ENCODE peak calls at places on chromosome 3, in nine cellular contexts. Y is colonic mucosa, F is mucosa of descending colon, V is right cardiac atrium, Z is GM12865, T is ovary, D is HCT116, B is astrocyte, A is breast epithelium. M is an unnamed sample.

GRCh38 chr3:100103558-100104441 is 10.5 kb downstream of the FILIP1L start:
- DNase-seq in Y (no peak), F (no peak), V (no peak), Z (peak; percentile 91), T (no peak), D (no peak), B (peak; percentile 87), A (no peak), M (no peak)

GRCh38 chr3:55704521-55704920 is 217.4 kb upstream of the WNT5A start:
- DNase-seq in Y (no peak), F (no peak), V (no peak), Z (no peak), T (no peak), D (no peak), B (peak; percentile 68), A (no peak), M (no peak)

GRCh38 chr3:99498544-99499234 is 139.7 kb upstream of the COL8A1 start:
- DNase-seq in Y (no peak), F (no peak), V (no peak), Z (no peak), T (peak; percentile 42), D (no peak), B (no peak), A (no peak), M (no peak)

GRCh38 chr3:187777331-187778046 is 32.2 kb upstream of the BCL6 start:
- DNase-seq in Y (no peak), F (no peak), V (no peak), Z (peak; percentile 62), T (no peak), D (no peak), B (peak; percentile 8), A (no peak), M (no peak)

GRCh38 chr3:69762790-69763229 is 23.5 kb downstream of the MITF start:
- DNase-seq in Y (no peak), F (no peak), V (no peak), Z (no peak), T (no peak), D (no peak), B (no peak), A (no peak), M (no peak)

GRCh38 chr3:10553586-10554235 is 48.3 kb upstream of the ATP2B2 start:
- DNase-seq in Y (no peak), F (no peak), V (peak; percentile 23), Z (no peak), T (no peak), D (no peak), B (no peak), A (no peak), M (peak; percentile 21)

GRCh38 chr3:49470714-49471420 is 800 bp downstream of the DAG1 start:
- DNase-seq in Y (no peak), F (no peak), V (peak; percentile 2), Z (no peak), T (no peak), D (no peak), B (no peak), A (no peak), M (no peak)

GRCh38 chr3:63964287-63965073 is 52.3 kb upstream of the SCAANT1 start:
- DNase-seq in Y (peak; percentile 30), F (no peak), V (no peak), Z (peak; percentile 34), T (no peak), D (no peak), B (no peak), A (no peak), M (no peak)

DNA sequence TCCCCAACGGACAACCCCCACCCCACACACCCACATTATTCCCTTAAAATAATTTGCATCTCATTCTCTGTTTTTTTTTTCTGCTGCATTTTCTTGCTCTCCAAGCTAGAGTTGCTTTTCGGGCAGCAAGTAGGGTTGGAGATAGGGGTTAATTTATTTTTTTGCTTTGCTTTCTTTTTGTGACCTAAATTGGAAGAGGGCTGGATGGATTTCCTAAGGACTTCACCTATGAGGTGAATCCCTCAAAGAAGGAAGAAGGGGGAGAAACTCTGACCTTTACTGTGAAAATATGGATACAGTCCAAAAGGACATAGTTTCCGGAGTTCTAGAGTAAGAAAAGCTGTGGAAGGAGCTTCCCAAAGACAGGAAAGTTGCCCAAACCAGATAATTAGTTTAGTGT is 6.7 kb downstream of the SOX2 start:
- DNase-seq in Y (no peak), F (no peak), V (no peak), Z (no peak), T (no peak), D (no peak), B (peak; percentile 22), A (no peak), M (no peak)
- H3K4me3 ChIP-seq in Y (no peak overlapping the region), F (no peak overlapping the region), V (no peak overlapping the region), Z (no peak overlapping the region), T (no peak overlapping the region), D (no peak overlapping the region), B (no peak overlapping the region), A (no peak overlapping the region), M (peak overlapping the region; percentile 67)

GRCh38 chr3:24963762-24964625 is 464.1 kb upstream of the RARB start:
- DNase-seq in Y (no peak), F (no peak), V (no peak), Z (peak; percentile 13), T (no peak), D (peak; percentile 2), B (peak; percentile 18), A (no peak), M (no peak)

GRCh38 chr3:24968076-24968475 is 460.0 kb upstream of the RARB start:
- DNase-seq in Y (no peak), F (no peak), V (no peak), Z (no peak), T (no peak), D (no peak), B (no peak), A (no peak), M (no peak)

DNA sequence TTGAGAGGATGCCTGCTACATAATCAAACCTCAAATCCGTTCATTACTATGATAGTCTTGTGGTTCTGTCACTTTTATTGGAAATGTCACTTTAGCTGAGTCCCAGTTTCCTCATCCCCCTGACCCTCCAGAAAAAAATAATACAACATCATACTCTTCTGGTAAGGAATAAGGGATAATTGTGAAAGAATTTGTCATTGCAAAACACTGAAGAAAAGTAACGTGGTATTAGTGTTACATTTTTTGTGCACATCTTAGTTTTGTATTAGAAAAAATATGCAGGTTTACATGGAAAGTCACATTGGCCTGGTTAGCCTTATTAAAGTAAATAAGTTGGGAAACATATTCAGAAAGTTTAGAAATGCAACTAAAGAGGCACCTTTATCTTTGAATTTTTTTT is 462.4 kb upstream of the RARB start:
- DNase-seq in Y (no peak), F (no peak), V (no peak), Z (no peak), T (no peak), D (no peak), B (no peak), A (no peak), M (no peak)
- H3K4me3 ChIP-seq in Y (no peak overlapping the region), F (no peak overlapping the region), V (no peak overlapping the region), Z (no peak overlapping the region), T (no peak overlapping the region), D (no peak overlapping the region), B (no peak overlapping the region), A (no peak overlapping the region), M (no peak overlapping the region)

GRCh38 chr3:178083906-178084823 is 452.1 kb upstream of the KCNMB2 start:
- DNase-seq in Y (no peak), F (no peak), V (no peak), Z (no peak), T (no peak), D (peak; percentile 8), B (no peak), A (no peak), M (no peak)

GRCh38 chr3:178085817-178086123 is 450.5 kb upstream of the KCNMB2 start:
- DNase-seq in Y (no peak), F (no peak), V (no peak), Z (no peak), T (no peak), D (no peak), B (no peak), A (no peak), M (no peak)

GRCh38 chr3:178086419-178086818 is 449.8 kb upstream of the KCNMB2 start:
- DNase-seq in Y (no peak), F (no peak), V (no peak), Z (no peak), T (no peak), D (no peak), B (no peak), A (no peak), M (no peak)

GRCh38 chr3:178087376-178087775 is 448.9 kb upstream of the KCNMB2 start:
- DNase-seq in Y (no peak), F (no peak), V (no peak), Z (no peak), T (no peak), D (no peak), B (no peak), A (no peak), M (no peak)

DNA sequence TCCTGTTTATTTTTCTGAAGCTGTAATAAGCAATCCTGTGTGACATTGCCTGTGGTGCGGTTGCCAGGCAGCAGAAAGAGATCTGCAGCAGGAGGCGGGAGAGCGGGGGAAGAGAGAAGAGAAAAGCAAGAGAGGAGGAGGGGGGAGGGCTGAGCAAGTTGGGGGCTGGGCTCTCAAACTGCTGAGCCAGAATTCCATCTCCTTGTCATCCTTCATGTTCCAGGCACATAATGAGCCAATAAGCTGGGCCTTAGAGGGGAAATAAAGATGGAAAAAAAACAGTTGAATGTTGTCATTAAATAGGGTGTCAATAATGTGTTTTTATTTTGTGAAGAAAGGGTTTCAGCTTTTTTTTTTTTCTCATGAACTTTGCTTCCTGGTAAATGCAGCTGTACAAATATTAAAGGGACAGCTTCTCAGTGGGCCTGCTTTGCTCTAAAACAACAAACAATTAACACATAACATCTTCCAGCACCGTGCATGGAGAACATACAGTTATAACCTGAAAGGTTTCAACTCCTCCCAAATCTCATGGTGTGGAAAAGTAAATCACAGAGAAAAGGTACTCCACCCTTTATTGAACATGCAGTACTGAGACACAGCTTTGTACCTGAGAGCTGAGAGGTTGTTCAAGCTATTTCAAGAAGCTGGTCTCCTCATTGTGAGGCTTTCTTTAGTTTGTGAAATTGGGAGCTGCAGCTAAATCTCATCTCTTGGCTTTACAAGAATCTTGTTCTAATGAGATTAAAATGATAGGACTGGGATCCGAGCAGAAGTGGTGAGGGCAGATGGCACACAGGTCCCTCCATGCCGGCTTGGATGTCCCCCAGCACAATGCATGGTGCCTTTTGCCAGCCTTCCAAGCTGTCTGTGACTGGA is 451.1 kb upstream of the KCNMB2 start:
- DNase-seq in Y (peak; percentile 79), F (peak; percentile 78), V (peak; percentile 75), Z (peak; percentile 32), T (peak; percentile 75), D (no peak), B (peak; percentile 73), A (peak; percentile 83), M (peak; percentile 84)
- H3K4me3 ChIP-seq in Y (no peak overlapping the region), F (no peak overlapping the region), V (no peak overlapping the region), Z (no peak overlapping the region), T (no peak overlapping the region), D (no peak overlapping the region), B (no peak overlapping the region), A (no peak overlapping the region), M (no peak overlapping the region)

GRCh38 chr3:128490650-128491070 is 2.3 kb downstream of the GATA2 start:
- DNase-seq in Y (no peak), F (no peak), V (no peak), Z (no peak), T (no peak), D (no peak), B (no peak), A (no peak), M (no peak)

GRCh38 chr3:128491900-128492352 is 1.1 kb downstream of the GATA2 start:
- DNase-seq in Y (no peak), F (peak; percentile 34), V (no peak), Z (no peak), T (peak; percentile 39), D (no peak), B (no peak), A (no peak), M (no peak)

GRCh38 chr3:128489860-128490649 is 2.9 kb downstream of the GATA2 start:
- DNase-seq in Y (peak; percentile 33), F (no peak), V (peak; percentile 48), Z (no peak), T (peak; percentile 55), D (no peak), B (no peak), A (no peak), M (peak; percentile 39)

GRCh38 chr3:128492353-128493220 is at the start of gene GATA2:
- DNase-seq in Y (no peak), F (peak; percentile 47), V (peak; percentile 47), Z (no peak), T (peak; percentile 46), D (no peak), B (no peak), A (no peak), M (no peak)

DNA sequence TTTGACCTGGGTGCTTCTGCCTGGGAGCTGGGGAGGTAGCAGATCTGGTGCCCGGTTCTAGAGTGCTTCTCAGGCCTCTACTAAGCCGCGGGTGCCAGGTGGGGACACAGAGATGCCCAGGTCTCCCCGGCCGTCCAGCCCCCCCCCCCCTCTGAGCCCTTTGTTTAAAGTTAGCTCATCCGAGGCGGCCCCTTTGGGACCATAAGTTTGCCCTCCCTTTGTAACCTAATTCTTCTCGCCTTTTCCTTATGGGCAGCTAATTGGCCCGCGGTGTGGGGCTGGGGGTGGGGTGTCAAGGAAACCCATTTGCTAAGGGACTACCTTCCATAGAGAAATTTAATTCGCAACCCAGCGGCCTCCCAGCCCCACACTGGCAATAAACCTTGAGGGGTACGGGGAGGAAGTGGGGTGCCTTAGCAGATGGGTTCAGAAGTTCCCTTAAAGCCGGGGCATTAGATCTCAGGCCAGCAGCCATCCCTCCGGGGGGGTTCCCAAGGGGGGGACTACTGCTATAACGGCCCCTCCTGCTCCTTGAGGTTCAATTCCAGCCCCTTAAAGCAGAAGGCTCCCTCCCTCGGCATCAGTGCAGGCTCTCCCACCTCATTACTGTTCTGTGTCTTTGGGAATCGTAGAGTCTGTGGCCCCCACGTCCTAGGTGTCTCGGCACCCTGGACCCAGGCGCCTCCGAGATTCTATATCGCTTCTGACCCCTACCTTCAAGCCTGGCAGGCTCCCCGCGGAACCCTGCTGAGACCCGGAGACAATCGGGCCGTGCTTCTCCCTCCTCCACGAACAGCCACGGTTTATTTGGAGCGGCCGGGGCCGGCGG is 1.7 kb downstream of the GATA2 start:
- DNase-seq in Y (no peak), F (no peak), V (no peak), Z (no peak), T (peak; percentile 28), D (no peak), B (no peak), A (no peak), M (no peak)
- H3K4me3 ChIP-seq in Y (no peak overlapping the region), F (no peak overlapping the region), V (no peak overlapping the region), Z (no peak overlapping the region), T (peak overlapping the region; percentile 58), D (no peak overlapping the region), B (no peak overlapping the region), A (peak overlapping the region; percentile 14), M (peak overlapping the region; percentile 23)